ENCODE peak calls at places on chromosomes 2 and 18, in nine cellular contexts. D, A, W, M, O, X, K, C and N are unnamed samples.

GRCh38 chr2:33104726-33105125 is 158.0 kb downstream of the LTBP1 start:
- DNase-seq in D (no peak), A (no peak), W (no peak), M (no peak), O (no peak), X (no peak), K (no peak), C (no peak), N (no peak)

GRCh38 chr2:135078417-135078816 is 26.3 kb downstream of the RAB3GAP1 start:
- DNase-seq in D (no peak), A (no peak), W (no peak), M (no peak), O (no peak), X (no peak), K (no peak), C (no peak), N (no peak)

GRCh38 chr2:190864375-190864774 is 16.2 kb upstream of the GLS start:
- DNase-seq in D (no peak), A (no peak), W (no peak), M (no peak), O (no peak), X (no peak), K (no peak), C (no peak), N (no peak)

GRCh38 chr18:69569133-69569532 is 168.4 kb downstream of the DOK6 start:
- DNase-seq in D (no peak), A (no peak), W (no peak), M (no peak), O (no peak), X (no peak), K (no peak), C (no peak), N (no peak)

GRCh38 chr2:200351815-200352214 is 45.3 kb downstream of the SPATS2L start:
- DNase-seq in D (no peak), A (no peak), W (no peak), M (no peak), O (no peak), X (no peak), K (no peak), C (no peak), N (no peak)

GRCh38 chr2:71919701-71920100 is 228.0 kb downstream of the CYP26B1 start:
- DNase-seq in D (no peak), A (no peak), W (no peak), M (no peak), O (no peak), X (no peak), K (no peak), C (no peak), N (no peak)

GRCh38 chr2:85785027-85785822 is 31.4 kb downstream of the ATOH8 start:
- DNase-seq in D (peak), A (no peak), W (peak), M (no peak), O (no peak), X (no peak), K (peak), C (peak), N (peak)

GRCh38 chr2:216690451-216691209 is 4.7 kb downstream of the IGFBP5 start:
- DNase-seq in D (no peak), A (no peak), W (peak), M (no peak), O (no peak), X (no peak), K (no peak), C (peak), N (no peak)

GRCh38 chr2:237873961-237874551 is 14.6 kb downstream of the RAMP1 start:
- DNase-seq in D (no peak), A (no peak), W (no peak), M (no peak), O (no peak), X (no peak), K (no peak), C (no peak), N (peak)

GRCh38 chr2:105442721-105443120 is 43.9 kb upstream of the FHL2 start:
- DNase-seq in D (no peak), A (no peak), W (no peak), M (no peak), O (no peak), X (no peak), K (no peak), C (no peak), N (no peak)

GRCh38 chr18:39862341-39862740 is 2092.7 kb upstream of the PIK3C3 start:
- DNase-seq in D (no peak), A (no peak), W (no peak), M (no peak), O (no peak), X (no peak), K (no peak), C (peak), N (no peak)

GRCh38 chr2:222861411-222862067 is 703 bp downstream of the ACSL3 start:
- DNase-seq in D (no peak), A (peak), W (peak), M (no peak), O (peak), X (peak), K (peak), C (peak), N (peak)

GRCh38 chr2:178195390-178196166 is 1.3 kb downstream of the OSBPL6 start:
- DNase-seq in D (no peak), A (no peak), W (no peak), M (no peak), O (no peak), X (no peak), K (no peak), C (no peak), N (no peak)

GRCh38 chr18:48814490-48815181 is 136.1 kb downstream of the SMAD7 start:
- DNase-seq in D (no peak), A (peak), W (no peak), M (no peak), O (no peak), X (no peak), K (no peak), C (peak), N (peak)

GRCh38 chr2:40120021-40120420 is 331.9 kb downstream of the SLC8A1 start:
- DNase-seq in D (no peak), A (no peak), W (no peak), M (no peak), O (no peak), X (no peak), K (peak), C (no peak), N (no peak)

GRCh38 chr2:224354631-224355211 is 47.2 kb downstream of the FAM124B start:
- DNase-seq in D (no peak), A (no peak), W (no peak), M (no peak), O (no peak), X (no peak), K (no peak), C (no peak), N (no peak)

GRCh38 chr2:62292190-62292589 is 96.3 kb downstream of the B3GNT2 start:
- DNase-seq in D (peak), A (no peak), W (no peak), M (no peak), O (no peak), X (peak), K (peak), C (no peak), N (no peak)

GRCh38 chr2:66340521-66340920 is 94.4 kb upstream of the MEIS1 start:
- DNase-seq in D (no peak), A (no peak), W (no peak), M (no peak), O (no peak), X (no peak), K (no peak), C (no peak), N (no peak)

GRCh38 chr2:62576276-62576939 is 70.4 kb upstream of the TMEM17 start:
- DNase-seq in D (no peak), A (no peak), W (no peak), M (no peak), O (no peak), X (no peak), K (no peak), C (no peak), N (no peak)

GRCh38 chr2:27008678-27009077 is 24.1 kb upstream of the TMEM214 start:
- DNase-seq in D (no peak), A (no peak), W (no peak), M (no peak), O (no peak), X (no peak), K (no peak), C (no peak), N (no peak)

GRCh38 chr2:68926782-68927181 is 25.9 kb downstream of the GKN2 start:
- DNase-seq in D (no peak), A (no peak), W (no peak), M (peak), O (no peak), X (no peak), K (no peak), C (no peak), N (no peak)

GRCh38 chr2:8761529-8762164 is 75.8 kb downstream of the KIDINS220 start:
- DNase-seq in D (peak), A (no peak), W (no peak), M (peak), O (no peak), X (no peak), K (peak), C (no peak), N (no peak)

GRCh38 chr2:29233428-29233827 is 118.2 kb downstream of the CLIP4 start:
- DNase-seq in D (no peak), A (no peak), W (peak), M (no peak), O (no peak), X (no peak), K (no peak), C (no peak), N (peak)

GRCh38 chr2:231780123-231780908 is 766 bp downstream of the PDE6D start:
- DNase-seq in D (peak), A (no peak), W (no peak), M (peak), O (no peak), X (peak), K (peak), C (no peak), N (peak)

GRCh38 chr2:47520302-47520630 is 117.3 kb downstream of the MSH2 start:
- DNase-seq in D (no peak), A (no peak), W (no peak), M (no peak), O (no peak), X (no peak), K (peak), C (no peak), N (no peak)

GRCh38 chr2:84904151-84904550 is 1.3 kb upstream of the TMSB10 start:
- DNase-seq in D (no peak), A (no peak), W (no peak), M (no peak), O (no peak), X (no peak), K (no peak), C (no peak), N (peak)

GRCh38 chr2:64945973-64946736 is 43.0 kb upstream of the SLC1A4 start:
- DNase-seq in D (no peak), A (peak), W (no peak), M (no peak), O (peak), X (no peak), K (no peak), C (no peak), N (peak)

GRCh38 chr2:99565227-99565626 is 75.4 kb upstream of the REV1 start:
- DNase-seq in D (no peak), A (no peak), W (no peak), M (peak), O (no peak), X (no peak), K (no peak), C (no peak), N (no peak)

GRCh38 chr2:111919794-111920608 is 21.6 kb downstream of the MERTK start:
- DNase-seq in D (peak), A (no peak), W (peak), M (no peak), O (no peak), X (peak), K (no peak), C (peak), N (peak)

GRCh38 chr2:63520793-63521192 is 67.5 kb downstream of the WDPCP start:
- DNase-seq in D (no peak), A (no peak), W (no peak), M (no peak), O (no peak), X (no peak), K (no peak), C (no peak), N (no peak)